ENCODE peak calls at places on chromosomes 4 and X, in five cellular contexts. R is A549, S is GM23338, D is HepG2, L is GM12878. G is an unnamed sample.

GRCh38 chrX:1262369-1262768 is 6.2 kb upstream of the CSF2RA start:
- DNase-seq in R (no peak), S (peak), D (no peak), L (no peak), G (no peak)

GRCh38 chr4:57110635-57111546 is 706 bp upstream of the IGFBP7 start:
- DNase-seq in R (no peak), S (peak), D (no peak), L (no peak), G (peak)

GRCh38 chrX:131441033-131441432 is 102.8 kb upstream of the OR13H1 start:
- DNase-seq in R (peak), S (no peak), D (peak), L (no peak), G (no peak)

GRCh38 chr4:142698541-142698940 is 147.6 kb downstream of the INPP4B start:
- DNase-seq in R (no peak), S (no peak), D (no peak), L (no peak), G (no peak)

GRCh38 chr4:145709336-145709735 is 29.4 kb downstream of the C4orf51 start:
- DNase-seq in R (no peak), S (no peak), D (no peak), L (no peak), G (no peak)

GRCh38 chr4:182862166-182862875 is 54.9 kb downstream of the DCTD start:
- DNase-seq in R (no peak), S (peak), D (peak), L (no peak), G (no peak)

GRCh38 chrX:1391370-1391706 is 575 bp downstream of the SLC25A6 start:
- DNase-seq in R (peak), S (peak), D (peak), L (peak), G (peak)

GRCh38 chr4:67542076-67542475 is 3.2 kb downstream of the CENPC start:
- DNase-seq in R (no peak), S (no peak), D (no peak), L (no peak), G (no peak)

GRCh38 chr4:117577686-117578085 is 456.6 kb upstream of the NDST3 start:
- DNase-seq in R (no peak), S (no peak), D (no peak), L (no peak), G (no peak)

GRCh38 chrX:77446029-77446585 is 1.1 kb upstream of the FGF16 start:
- DNase-seq in R (no peak), S (peak), D (no peak), L (no peak), G (no peak)
- TF ChIP-seq JUNB in R (no peak), S (no peak), D (no peak), L (no peak), G (no peak)

DNA sequence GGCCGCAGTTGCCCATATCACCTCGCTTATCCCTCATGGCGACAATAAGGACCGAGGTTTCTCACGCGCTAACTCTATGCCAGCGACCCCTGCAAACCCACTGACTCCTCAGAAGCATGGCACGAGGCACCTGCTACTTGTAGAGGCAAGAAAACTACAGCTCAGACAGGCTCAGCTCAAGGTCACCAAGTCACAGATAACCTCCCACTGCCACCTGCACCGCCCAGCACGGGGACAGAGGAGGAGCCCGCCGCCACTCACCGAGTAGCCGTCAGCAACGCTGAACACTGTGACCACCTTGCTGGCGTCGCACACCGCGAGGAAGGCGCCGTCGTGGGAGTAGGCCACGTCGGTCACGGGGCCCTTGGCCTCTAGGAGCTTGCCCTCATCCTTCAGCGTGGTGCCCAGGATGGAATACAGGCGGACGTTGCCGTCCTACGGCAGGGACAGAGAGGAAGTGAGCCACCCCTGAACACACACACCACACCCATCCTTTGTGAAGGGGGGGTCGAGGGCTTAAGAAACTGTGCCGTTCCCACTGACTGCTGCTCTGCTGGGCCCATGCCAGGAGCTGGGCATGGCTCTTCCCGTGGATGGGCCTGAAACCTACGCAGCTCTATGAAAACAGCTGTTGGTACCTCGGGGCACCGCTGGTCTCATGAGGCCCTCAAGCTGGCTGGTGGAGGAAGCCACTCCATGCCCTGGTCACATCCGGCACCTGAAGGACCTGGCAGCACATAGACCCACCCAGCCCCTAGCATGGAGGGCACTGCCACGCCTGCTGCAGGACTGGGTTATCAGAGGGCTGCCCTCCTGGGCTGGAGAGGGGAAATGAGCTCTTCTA is 38.9 kb downstream of the WDR1 start:
- DNase-seq in R (no peak), S (no peak), D (no peak), L (no peak), G (no peak)
- TF ChIP-seq JUNB in R (no peak), S (no peak), D (no peak), L (no peak), G (no peak)

GRCh38 chr4:82017680-82018079 is 356.1 kb downstream of the HNRNPD start:
- DNase-seq in R (peak), S (peak), D (peak), L (no peak), G (peak)
- TF ChIP-seq JUNB in R (no peak), S (no peak), D (no peak), L (no peak), G (no peak)

GRCh38 chrX:47658301-47658683 is 688 bp downstream of the UXT start:
- DNase-seq in R (no peak), S (no peak), D (no peak), L (no peak), G (no peak)
- TF ChIP-seq JUNB in R (no peak), S (no peak), D (no peak), L (no peak), G (no peak)

GRCh38 chr4:38231626-38232025 is 271.4 kb downstream of the PTTG2 start:
- DNase-seq in R (no peak), S (no peak), D (no peak), L (no peak), G (peak)
- TF ChIP-seq JUNB in R (no peak), S (no peak), D (no peak), L (no peak), G (no peak)

GRCh38 chrX:109344666-109345065 is 137.2 kb downstream of the GUCY2F start:
- DNase-seq in R (no peak), S (no peak), D (no peak), L (no peak), G (no peak)

GRCh38 chrX:109347618-109348017 is 134.3 kb downstream of the GUCY2F start:
- DNase-seq in R (no peak), S (peak), D (no peak), L (no peak), G (no peak)

GRCh38 chrX:109350051-109350450 is 131.8 kb downstream of the GUCY2F start:
- DNase-seq in R (no peak), S (no peak), D (no peak), L (no peak), G (no peak)

GRCh38 chrX:109350621-109351020 is 131.3 kb downstream of the GUCY2F start:
- DNase-seq in R (no peak), S (no peak), D (no peak), L (no peak), G (no peak)

DNA sequence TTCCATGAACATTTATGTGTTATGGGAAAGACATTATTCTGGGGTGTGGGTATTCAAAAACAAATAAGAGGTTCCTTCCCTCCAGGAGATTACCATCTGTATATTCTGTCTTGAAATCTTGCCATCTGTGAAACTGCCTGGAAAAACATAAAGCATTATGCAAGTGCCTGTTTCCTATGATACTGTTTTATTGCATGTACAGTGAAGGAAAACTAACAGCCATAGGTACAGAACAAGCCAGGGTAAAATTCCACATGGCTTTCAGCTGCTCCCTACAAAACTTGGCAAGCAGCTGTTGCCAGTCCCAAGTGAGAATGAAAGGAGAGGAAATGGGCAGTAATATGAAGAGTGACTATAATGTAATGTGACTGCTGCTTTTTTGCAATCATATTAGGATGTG is 136.0 kb downstream of the GUCY2F start:
- DNase-seq in R (no peak), S (no peak), D (no peak), L (no peak), G (no peak)
- TF ChIP-seq JUNB in R (no peak), S (no peak), D (no peak), L (no peak), G (no peak)

G was measured in K562.